ENCODE peak calls at places on chromosomes 11 and 22, in four cellular contexts. J, H, U and O are unnamed samples.

GRCh38 chr11:134503104-134503503 is 91.1 kb upstream of the B3GAT1 start:
- DNase-seq in H (no peak), J (no peak), U (no peak), O (no peak)

GRCh38 chr11:30859709-30860108 is 273.6 kb upstream of the MPPED2 start:
- DNase-seq in J (no peak), H (no peak), U (no peak), O (no peak)

GRCh38 chr11:2914475-2915195 is 14.6 kb downstream of the PHLDA2 start:
- DNase-seq in H (no peak), J (peak), U (no peak), O (no peak)

GRCh38 chr11:27535103-27535502 is 28.5 kb upstream of the LIN7C start:
- DNase-seq in U (no peak), H (no peak), J (no peak), O (no peak)

GRCh38 chr11:86182976-86183584 is 61.5 kb upstream of the EED start:
- DNase-seq in H (no peak), J (peak), U (no peak), O (no peak)

GRCh38 chr22:27306771-27307170 is 494.8 kb downstream of the MN1 start:
- DNase-seq in J (no peak), U (no peak), H (no peak), O (no peak)

GRCh38 chr11:86161373-86162255 is 82.9 kb upstream of the EED start:
- DNase-seq in H (no peak), J (no peak), U (no peak), O (no peak)

GRCh38 chr11:74543991-74544390 is 48.4 kb upstream of the POLD3 start:
- DNase-seq in J (no peak), U (peak), H (no peak), O (no peak)

GRCh38 chr11:87917111-87917510 is 258.1 kb downstream of the RAB38 start:
- DNase-seq in U (no peak), J (no peak), H (no peak), O (no peak)

GRCh38 chr11:119902656-119903181 is 173.7 kb upstream of the NECTIN1 start:
- DNase-seq in J (no peak), U (no peak), H (no peak), O (no peak)

GRCh38 chr22:35463231-35463933 is 63.4 kb downstream of the MCM5 start:
- DNase-seq in J (no peak), U (no peak), H (no peak), O (no peak)
- H3K27ac ChIP-seq in J (no peak), U (no peak), H (peak), O (no peak)

DNA sequence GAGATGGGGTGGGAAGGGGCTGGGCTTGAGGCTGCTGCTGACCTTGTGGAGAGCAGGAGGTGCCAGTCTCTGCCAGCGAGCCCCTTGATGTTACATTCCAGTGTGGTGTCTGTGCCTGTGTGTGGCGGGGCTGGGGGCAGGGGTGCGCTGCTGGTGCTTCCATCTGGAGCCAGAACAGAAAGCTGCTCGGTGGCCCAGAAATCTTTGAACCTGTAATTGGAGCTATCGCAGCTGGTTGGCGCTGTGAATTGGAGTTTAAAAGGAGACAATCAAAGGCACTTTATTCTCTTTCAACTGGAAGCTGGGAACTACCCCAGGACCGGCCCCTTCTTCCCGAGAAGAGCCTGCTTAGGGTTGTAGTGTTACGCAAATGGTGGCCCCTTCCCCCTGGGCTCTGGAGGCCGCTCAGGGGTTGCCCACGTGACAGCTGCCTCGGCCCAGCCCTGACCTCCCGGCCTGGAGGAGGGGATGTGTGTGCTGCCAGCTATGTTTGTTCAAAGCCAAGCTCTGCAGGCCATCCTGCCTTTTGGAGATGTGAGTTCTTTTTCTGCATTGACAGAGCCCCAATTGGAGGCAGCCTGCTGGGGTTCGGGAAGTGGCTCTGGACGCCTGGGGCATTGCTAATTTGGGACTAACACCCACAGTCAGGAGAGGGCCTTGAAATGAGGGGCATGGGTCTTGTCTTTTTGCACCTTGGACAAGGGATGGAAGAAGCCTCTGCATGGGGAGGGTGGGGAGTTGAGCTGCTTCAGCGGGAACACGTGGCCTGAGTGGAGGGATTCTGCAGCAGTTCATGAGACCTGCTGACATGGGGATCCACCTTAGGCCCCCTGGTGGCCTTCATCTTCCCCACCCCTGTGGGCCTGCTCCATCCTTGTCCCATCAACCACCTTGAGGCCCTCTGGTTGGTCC is 14.0 kb upstream of the ARSA start:
- DNase-seq in H (no peak), J (peak), U (no peak), O (no peak)
- H3K27ac ChIP-seq in H (no peak), J (no peak), U (no peak), O (peak)

DNA sequence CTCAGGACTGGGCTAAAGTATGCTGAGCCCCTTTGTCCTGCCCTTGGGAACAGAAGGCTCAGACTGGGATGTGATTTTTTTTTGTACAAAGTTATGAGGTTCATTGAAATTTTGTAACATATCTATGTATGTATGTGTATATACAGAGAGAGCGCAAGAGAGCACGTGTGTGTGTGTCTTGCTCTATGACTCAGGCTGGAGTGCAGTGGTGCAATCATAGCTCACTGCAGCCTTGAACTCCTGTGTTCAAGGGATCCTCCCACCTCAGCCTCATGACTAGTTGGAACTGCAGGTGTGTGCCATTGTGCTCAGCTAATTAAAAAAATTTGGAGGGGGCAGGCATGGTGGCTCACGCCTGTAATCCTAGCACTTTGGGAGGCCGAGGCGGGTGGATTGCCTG is 5.7 kb downstream of the TMEM25 start:
- DNase-seq in J (no peak), U (no peak), H (no peak), O (no peak)
- H3K27ac ChIP-seq in J (no peak), U (no peak), H (no peak), O (no peak)

DNA sequence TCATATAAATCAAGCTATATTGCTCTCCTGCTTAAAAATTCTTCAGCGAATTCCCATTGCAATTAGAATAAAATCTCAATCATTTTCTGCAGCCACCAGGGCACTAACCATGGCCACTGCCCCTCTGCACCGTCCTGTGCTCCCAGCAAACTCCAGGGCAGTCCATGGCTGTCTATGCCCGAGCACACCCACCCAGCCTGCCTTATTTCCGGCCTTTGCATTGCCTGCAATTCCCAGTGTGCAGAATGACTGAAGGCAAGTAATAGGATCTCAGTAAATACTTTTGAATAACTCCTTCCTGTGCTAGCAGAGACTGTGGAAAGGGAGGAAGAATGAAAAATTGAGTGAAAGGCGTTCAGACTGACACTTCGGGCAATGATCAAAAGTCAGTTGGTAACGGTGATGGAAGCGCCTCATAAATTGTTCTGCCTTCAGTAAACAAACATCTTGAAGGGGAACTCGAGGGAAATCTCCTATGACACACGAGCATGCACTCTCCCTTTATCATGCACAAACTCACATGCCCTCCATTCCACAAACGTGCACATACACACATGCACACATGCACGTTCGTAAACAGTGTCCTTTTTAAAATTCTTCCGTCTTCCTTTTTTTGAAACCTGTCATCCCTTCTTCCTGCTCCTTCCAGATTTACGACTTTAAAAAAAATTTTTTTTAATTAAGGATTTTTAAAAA is 78.0 kb upstream of the TMEM45B start:
- DNase-seq in H (no peak), U (no peak), J (no peak), O (no peak)
- H3K27ac ChIP-seq in H (no peak), U (no peak), J (no peak), O (no peak)

GRCh38 chr11:107496011-107496410 is 38.4 kb upstream of the CWF19L2 start:
- DNase-seq in J (no peak), H (no peak), U (no peak), O (no peak)
- H3K27ac ChIP-seq in J (no peak), H (no peak), U (no peak), O (no peak)

GRCh38 chr11:43788394-43788793 is 92.2 kb upstream of the ALKBH3 start:
- DNase-seq in J (no peak), U (peak), H (no peak), O (no peak)

GRCh38 chr11:43787823-43788222 is 92.8 kb upstream of the ALKBH3 start:
- DNase-seq in J (no peak), H (no peak), U (no peak), O (no peak)

GRCh38 chr11:43789700-43790443 is 90.8 kb upstream of the ALKBH3 start:
- DNase-seq in H (no peak), U (no peak), J (no peak), O (no peak)

GRCh38 chr11:43786016-43786415 is 94.6 kb upstream of the ALKBH3 start:
- DNase-seq in J (no peak), U (no peak), H (no peak), O (no peak)

GRCh38 chr11:43790444-43790794 is 90.2 kb upstream of the ALKBH3 start:
- DNase-seq in U (no peak), H (no peak), J (no peak), O (no peak)
- H3K27ac ChIP-seq in U (no peak), H (no peak), J (no peak), O (no peak)

GRCh38 chr11:118401151-118401879 is at the start of gene ATP5MG:
- DNase-seq in J (peak), H (peak), U (peak), O (peak)

GRCh38 chr11:118396097-118396501 is 5.3 kb upstream of the ATP5MG start:
- DNase-seq in J (no peak), H (no peak), U (no peak), O (no peak)

GRCh38 chr11:118397448-118397847 is 4.0 kb upstream of the ATP5MG start:
- DNase-seq in J (no peak), H (no peak), U (no peak), O (no peak)

GRCh38 chr11:118401880-118402590 is 629 bp downstream of the ATP5MG start:
- DNase-seq in H (no peak), U (no peak), J (no peak), O (no peak)

DNA sequence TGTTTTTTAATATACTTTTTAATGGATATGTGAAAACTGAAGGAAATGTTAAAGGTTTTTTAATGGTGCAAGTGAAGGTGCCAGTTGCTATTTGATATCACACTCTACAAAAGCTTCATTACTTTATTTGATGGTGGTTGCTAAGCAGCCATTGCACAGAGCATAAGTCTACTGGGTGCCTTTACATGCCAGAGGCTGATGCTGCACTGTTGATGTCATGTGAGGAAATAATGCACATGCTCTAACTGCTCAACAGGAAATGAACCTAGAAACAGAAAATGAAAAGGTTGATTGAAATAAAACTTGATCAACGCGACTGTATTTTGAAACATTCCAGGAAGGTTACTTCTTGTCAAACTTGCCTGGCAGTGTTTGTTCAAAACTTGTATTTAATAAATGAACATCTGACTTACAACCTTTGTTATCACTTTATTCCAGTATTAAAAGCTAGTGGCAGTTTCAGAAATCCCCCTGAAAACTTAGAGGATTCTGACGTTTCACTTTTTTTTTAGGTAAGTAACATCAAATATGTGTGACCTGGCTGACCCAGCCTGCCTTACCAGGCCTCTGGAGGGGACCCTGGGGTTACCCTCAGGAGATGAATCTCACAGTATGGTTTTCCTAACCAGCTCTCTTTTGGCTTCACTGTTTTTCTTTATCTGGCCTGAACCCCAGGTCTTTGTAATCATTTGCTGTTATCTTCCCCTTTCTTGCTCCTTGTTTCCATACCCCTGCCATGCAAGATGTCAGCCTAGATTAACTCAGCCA is 2.4 kb upstream of the ATP5MG start:
- DNase-seq in U (no peak), J (peak), H (no peak), O (no peak)
- H3K27ac ChIP-seq in U (peak), J (peak), H (no peak), O (no peak)